ENCODE peak calls at places on chromosomes 1 and 21, in five cellular contexts. W is BE2C, B is psoas muscle, I is colonic mucosa, J is neural progenitor cell. Y is an unnamed sample. For H3K9me3, the result is how much of the 10 kb centered on the place peaks cover.

GRCh38 chr1:162131405-162132321 is 62.2 kb downstream of the NOS1AP start:
- DNase-seq in W (no peak), B (no peak), I (peak), J (no peak), Y (no peak)

GRCh38 chr1:101140041-101140718 is 96.6 kb upstream of the S1PR1 start:
- DNase-seq in W (peak), B (no peak), I (no peak), J (no peak), Y (no peak)

GRCh38 chr1:43836267-43836951 is 97.2 kb upstream of the ARTN start:
- DNase-seq in W (peak), B (peak), I (peak), J (no peak), Y (peak)

GRCh38 chr1:23282967-23283366 is 61.1 kb downstream of the HNRNPR start:
- DNase-seq in W (no peak), B (no peak), I (no peak), J (no peak), Y (no peak)

GRCh38 chr1:30176477-30176876 is 546.9 kb downstream of the MATN1 start:
- DNase-seq in W (no peak), B (no peak), I (no peak), J (no peak), Y (no peak)

GRCh38 chr1:32201011-32201855 is 838 bp downstream of the CCDC28B start:
- DNase-seq in W (peak), B (peak), I (peak), J (peak), Y (peak)

GRCh38 chr1:51661081-51661518 is 44.2 kb downstream of the OSBPL9 start:
- DNase-seq in W (no peak), B (no peak), I (no peak), J (no peak), Y (no peak)

GRCh38 chr1:109910123-109910962 is at the start of gene CSF1:
- DNase-seq in W (peak), B (peak), I (peak), J (peak), Y (peak)

GRCh38 chr1:225642177-225642576 is 10.7 kb downstream of the ENAH start:
- DNase-seq in W (no peak), B (no peak), I (no peak), J (no peak), Y (no peak)

GRCh38 chr1:200693327-200693726 is 23.6 kb upstream of the DDX59 start:
- DNase-seq in W (no peak), B (no peak), I (no peak), J (no peak), Y (no peak)

GRCh38 chr1:14366361-14367018 is 232.0 kb upstream of the KAZN start:
- DNase-seq in W (no peak), B (peak), I (no peak), J (peak), Y (peak)

GRCh38 chr21:31543191-31543590 is 116.3 kb upstream of the SOD1 start:
- DNase-seq in W (no peak), B (peak), I (no peak), J (no peak), Y (no peak)

GRCh38 chr21:20641251-20641650 is 357.0 kb upstream of the NCAM2 start:
- DNase-seq in W (no peak), B (no peak), I (no peak), J (no peak), Y (no peak)

GRCh38 chr21:33033094-33033951 is 7.6 kb downstream of the OLIG2 start:
- DNase-seq in W (no peak), B (no peak), I (no peak), J (peak), Y (no peak)

GRCh38 chr1:60904079-60904852 is 178.1 kb upstream of the NFIA start:
- DNase-seq in W (peak), B (peak), I (no peak), J (no peak), Y (peak)

GRCh38 chr1:168136709-168137514 is at the start of gene GPR161:
- DNase-seq in W (peak), B (peak), I (peak), J (peak), Y (peak)

GRCh38 chr21:42424848-42425602 is 21.3 kb downstream of the UBASH3A start:
- DNase-seq in W (no peak), B (no peak), I (no peak), J (no peak), Y (no peak)

GRCh38 chr1:171645553-171646336 is 6.7 kb downstream of the MYOC start:
- DNase-seq in W (peak), B (peak), I (peak), J (no peak), Y (peak)

GRCh38 chr1:232611834-232612233 is 18.1 kb downstream of the SIPA1L2 start:
- DNase-seq in W (no peak), B (no peak), I (no peak), J (no peak), Y (no peak)

GRCh38 chr21:44087426-44088400 is 19.5 kb upstream of the PWP2 start:
- DNase-seq in W (no peak), B (no peak), I (peak), J (no peak), Y (no peak)

GRCh38 chr21:44084496-44085241 is 22.5 kb upstream of the PWP2 start:
- DNase-seq in W (no peak), B (no peak), I (peak), J (no peak), Y (no peak)

GRCh38 chr21:44085491-44086321 is 21.5 kb upstream of the PWP2 start:
- DNase-seq in W (no peak), B (no peak), I (peak), J (no peak), Y (no peak)

GRCh38 chr21:44088401-44088780 is 18.8 kb upstream of the PWP2 start:
- DNase-seq in W (no peak), B (no peak), I (peak), J (no peak), Y (no peak)

GRCh38 chr21:44086636-44087425 is 20.4 kb upstream of the PWP2 start:
- DNase-seq in W (no peak), B (no peak), I (peak), J (no peak), Y (no peak)
- H3K4me3 ChIP-seq in W (no peak), B (no peak), I (no peak), J (no peak), Y (no peak)

GRCh38 chr1:40475268-40475667 is 1.8 kb upstream of the ZFP69 start:
- DNase-seq in W (no peak), B (no peak), I (no peak), J (no peak), Y (no peak)
- H3K9me3 ChIP-seq in W (under half), B (under half), I (under half), J (under half), Y (under half)

GRCh38 chr1:27526569-27527222 is 36.7 kb upstream of the WASF2 start:
- DNase-seq in W (no peak), B (no peak), I (no peak), J (no peak), Y (no peak)
- H3K4me3 ChIP-seq in W (no peak), B (peak), I (no peak), J (peak), Y (peak)

GRCh38 chr1:165354739-165355138 is 1.8 kb downstream of the LMX1A start:
- DNase-seq in W (no peak), B (no peak), I (no peak), J (peak), Y (no peak)

GRCh38 chr1:165355221-165355976 is 1.1 kb downstream of the LMX1A start:
- DNase-seq in W (no peak), B (no peak), I (no peak), J (peak), Y (no peak)

GRCh38 chr1:165356876-165357275 is 361 bp upstream of the LMX1A start:
- DNase-seq in W (no peak), B (no peak), I (no peak), J (peak), Y (no peak)

GRCh38 chr1:165353731-165354671 is 2.5 kb downstream of the LMX1A start:
- DNase-seq in W (no peak), B (no peak), I (no peak), J (peak), Y (no peak)

DNA sequence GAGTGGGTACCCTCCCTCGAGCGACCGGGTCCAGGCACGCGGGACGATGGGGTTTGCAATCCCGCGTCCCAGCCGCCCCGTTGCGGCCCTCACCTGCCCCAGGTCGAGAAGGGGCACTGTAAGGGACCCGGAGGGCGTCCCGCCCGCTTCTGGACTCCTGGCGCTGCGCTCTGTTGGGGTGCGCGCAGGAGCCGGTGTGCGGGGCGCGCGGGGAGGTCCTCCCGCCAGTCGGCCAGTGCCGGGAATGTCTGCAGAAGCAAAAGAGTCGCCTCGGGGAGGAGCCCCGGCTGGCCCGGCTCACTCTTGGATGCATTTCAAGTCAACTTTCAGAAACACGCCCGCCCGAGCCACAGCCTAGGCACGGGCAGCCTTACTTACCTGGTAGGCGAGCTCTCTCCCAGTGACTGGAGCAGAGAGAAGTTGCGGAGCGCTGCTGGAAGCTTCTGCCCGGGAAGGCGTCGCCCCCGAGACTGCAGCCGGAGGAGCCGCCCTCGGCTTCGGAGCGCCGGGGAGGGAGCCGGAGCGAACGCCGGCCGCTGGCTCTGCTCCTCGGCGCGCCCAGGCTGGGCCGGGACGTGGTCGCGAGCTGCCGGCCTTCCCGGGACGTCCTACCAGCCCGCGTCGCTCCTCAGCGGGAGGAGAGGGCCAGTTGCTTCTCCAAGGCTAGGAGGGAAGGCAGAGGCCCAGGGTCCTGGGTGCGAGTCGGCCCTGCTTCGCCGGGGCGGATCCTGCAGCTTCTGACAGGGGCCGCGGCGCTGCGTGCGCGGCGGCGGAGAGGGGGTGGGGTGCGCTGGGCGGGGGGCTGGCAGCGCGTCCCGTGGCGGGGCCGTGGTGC is at the start of gene LMX1A:
- DNase-seq in W (no peak), B (peak), I (peak), J (peak), Y (no peak)
- H3K9me3 ChIP-seq in W (under half), B (under half), I (under half), J (under half), Y (under half)

DNA sequence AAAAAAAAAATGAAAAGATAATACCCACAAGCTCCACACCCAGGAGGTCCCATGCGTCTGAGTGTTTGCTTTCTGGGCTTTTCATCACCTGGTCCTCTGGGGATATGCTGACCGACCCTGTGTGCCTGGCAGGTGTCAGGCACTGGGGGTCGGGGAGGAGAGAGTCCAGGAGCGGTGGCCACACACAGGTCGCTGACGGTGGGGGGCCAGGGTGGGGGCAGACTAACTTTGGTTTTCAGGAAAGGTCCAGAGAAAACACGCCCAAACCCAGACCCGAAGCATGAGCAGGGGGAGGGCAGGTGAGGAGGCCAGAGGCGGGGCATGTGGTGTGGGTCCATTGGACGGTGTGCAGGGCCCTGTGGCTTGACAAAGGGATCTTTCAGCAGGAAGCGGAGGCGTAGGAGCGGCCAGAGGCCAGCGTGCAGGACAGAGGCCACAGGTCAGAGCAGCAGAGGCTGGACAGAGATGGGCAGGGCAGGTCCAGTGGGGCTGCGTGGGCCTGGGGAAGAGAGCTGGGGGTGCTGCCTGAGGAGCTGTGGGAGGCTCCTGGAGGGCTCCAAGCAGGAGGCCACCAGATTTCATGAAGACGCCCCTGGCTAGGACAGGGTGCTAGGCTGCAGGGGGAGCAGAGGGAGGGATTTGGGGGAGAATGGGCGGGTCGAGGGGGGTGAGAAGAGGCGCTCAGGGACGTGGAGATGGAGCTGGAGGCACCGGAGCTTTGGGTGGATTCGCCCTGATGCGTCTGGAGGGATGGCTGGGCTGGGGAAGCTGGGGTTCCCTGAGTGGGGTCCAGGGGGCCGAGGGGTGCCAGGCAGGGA is 15.8 kb downstream of the RNF223 start:
- DNase-seq in W (no peak), B (no peak), I (no peak), J (peak), Y (no peak)
- H3K4me3 ChIP-seq in W (no peak), B (peak), I (no peak), J (peak), Y (peak)

GRCh38 chr1:145942891-145943290 is 14.9 kb downstream of the LIX1L start:
- DNase-seq in W (no peak), B (no peak), I (no peak), J (no peak), Y (no peak)
- H3K9me3 ChIP-seq in W (under half), B (under half), I (under half), J (under half), Y (under half)